ENCODE peak calls at places on chromosomes 16 and 17, in four cellular contexts. D, S, C and W are unnamed samples.
A peak's percentile ranks its signal among the peaks of the same experiment; 100 is the strongest.

GRCh38 chr17:8176197-8176940 is at the start of gene TMEM107:
- DNase-seq in C (peak; percentile 72), S (peak; percentile 69), D (peak; percentile 79), W (peak; percentile 85)

GRCh38 chr17:32567511-32567910 is 80.7 kb downstream of the CDK5R1 start:
- DNase-seq in S (no peak), C (no peak), D (no peak), W (no peak)

GRCh38 chr16:66502020-66502913 is 47.7 kb downstream of the TK2 start:
- DNase-seq in S (no peak), D (no peak), C (peak; percentile 46), W (no peak)

GRCh38 chr16:25005445-25006306 is 9.5 kb downstream of the ARHGAP17 start:
- DNase-seq in C (no peak), S (no peak), D (no peak), W (no peak)

GRCh38 chr17:35079547-35079946 is 16.0 kb upstream of the RFFL start:
- DNase-seq in S (no peak), C (peak; percentile 51), D (no peak), W (no peak)

GRCh38 chr17:43627657-43628650 is 33.8 kb downstream of the MEOX1 start:
- DNase-seq in C (peak; percentile 31), D (no peak), S (no peak), W (no peak)

GRCh38 chr16:58339452-58339938 is 44.7 kb upstream of the PRSS54 start:
- DNase-seq in D (no peak), S (no peak), C (no peak), W (peak; percentile 32)

GRCh38 chr16:77499373-77500285 is 64.8 kb upstream of the ADAMTS18 start:
- DNase-seq in C (no peak), D (no peak), S (no peak), W (peak; percentile 91)

GRCh38 chr17:64736804-64737492 is 74.8 kb upstream of the SMURF2 start:
- DNase-seq in C (peak; percentile 72), S (no peak), D (no peak), W (peak; percentile 75)

GRCh38 chr17:34542700-34543336 is 36.6 kb upstream of the TMEM132E start:
- DNase-seq in D (peak; percentile 43), C (no peak), S (no peak), W (peak; percentile 25)

GRCh38 chr17:18344021-18344420 is 19.3 kb downstream of the SHMT1 start:
- DNase-seq in D (no peak), C (no peak), S (no peak), W (no peak)

GRCh38 chr17:77352441-77352840 is 211.7 kb downstream of the SEC14L1 start:
- DNase-seq in D (no peak), S (no peak), C (no peak), W (no peak)

GRCh38 chr17:5672141-5672540 is 87.8 kb upstream of the NLRP1 start:
- DNase-seq in S (no peak), C (no peak), D (no peak), W (no peak)

GRCh38 chr17:16197276-16197675 is 18.1 kb downstream of the NCOR1 start:
- DNase-seq in D (no peak), C (peak; percentile 39), S (no peak), W (peak; percentile 53)

GRCh38 chr16:47392114-47392513 is 68.7 kb downstream of the ITFG1 start:
- DNase-seq in D (peak; percentile 50), S (peak; percentile 40), C (no peak), W (no peak)

GRCh38 chr17:61684172-61684571 is 93.2 kb upstream of the NACA2 start:
- DNase-seq in S (no peak), D (no peak), C (no peak), W (no peak)

GRCh38 chr17:67379251-67379630 is 2.2 kb downstream of the PITPNC1 start:
- DNase-seq in S (no peak), D (no peak), C (no peak), W (no peak)
- H3K4me2 ChIP-seq in S (peak overlapping the region; percentile 92), D (peak overlapping the region; percentile 84), C (peak overlapping the region; percentile 85), W (peak overlapping the region; percentile 53)

GRCh38 chr17:62965649-62966425 is at the start of gene TANC2:
- DNase-seq in D (peak; percentile 94), S (peak; percentile 3), C (peak; percentile 81), W (peak; percentile 81)
- TF ChIP-seq POLR2A in D (peak; percentile 56), S (no peak), C (no peak), W (peak; percentile 51)

GRCh38 chr16:86930663-86931062 is 352.3 kb downstream of the FOXL1 start:
- DNase-seq in C (no peak), S (no peak), D (no peak), W (no peak)
- TF ChIP-seq FOS in C (no peak), S (no peak), D (no peak), W (no peak)

GRCh38 chr16:3997231-3997841 is 116.8 kb upstream of the CREBBP start:
- DNase-seq in D (no peak), C (no peak), S (no peak), W (no peak)

GRCh38 chr16:3999479-3999868 is 116.8 kb downstream of the ADCY9 start:
- DNase-seq in S (no peak), D (no peak), C (peak; percentile 81), W (no peak)

GRCh38 chr16:4003166-4003565 is 113.1 kb downstream of the ADCY9 start:
- DNase-seq in D (no peak), C (no peak), S (no peak), W (no peak)

GRCh38 chr16:3999890-4000325 is 116.3 kb downstream of the ADCY9 start:
- DNase-seq in S (no peak), C (peak; percentile 50), D (no peak), W (no peak)

GRCh38 chr16:3998793-3999478 is 117.3 kb downstream of the ADCY9 start:
- DNase-seq in C (peak; percentile 35), D (no peak), S (no peak), W (no peak)
- H3K4me2 ChIP-seq in C (peak overlapping the region; percentile 51), D (no peak overlapping the region), S (no peak overlapping the region), W (no peak overlapping the region)

GRCh38 chr16:29663020-29663828 is at the start of gene SPN:
- DNase-seq in D (peak; percentile 93), C (no peak), S (no peak), W (no peak)
- TF ChIP-seq POLR2A in D (peak; percentile 91), C (no peak), S (peak; percentile 94), W (no peak)

GRCh38 chr17:31231852-31232251 is 65.2 kb downstream of the OMG start:
- DNase-seq in S (no peak), C (no peak), D (no peak), W (no peak)
- TF ChIP-seq FOS in S (no peak), C (no peak), D (no peak), W (no peak)